ENCODE peak calls at places on chromosome 6, in ten cellular contexts. I, U, E, A, Z, P, O, K, J and Y are unnamed samples.

GRCh38 chr6:137234505-137234863 is 15.3 kb upstream of the IFNGR1 start:
- DNase-seq in E (no peak), P (no peak), K (no peak), O (no peak), J (no peak), A (no peak), Z (no peak), I (no peak), U (peak; percentile 2), Y (no peak)

GRCh38 chr6:157669747-157670216 is 153.3 kb upstream of the SNX9 start:
- DNase-seq in E (peak; percentile 80), A (peak; percentile 37), J (peak; percentile 78), P (peak; percentile 89), Z (no peak), U (no peak), K (no peak), I (peak; percentile 53), O (peak; percentile 93), Y (peak; percentile 74)

GRCh38 chr6:138568997-138569396 is 69.7 kb upstream of the NHSL1 start:
- DNase-seq in O (no peak), I (no peak), Z (no peak), U (no peak), A (no peak), J (no peak), K (no peak), E (no peak), P (no peak), Y (no peak)

GRCh38 chr6:20411953-20412352 is 10.3 kb downstream of the E2F3 start:
- DNase-seq in U (no peak), I (no peak), K (no peak), O (no peak), J (no peak), Z (no peak), E (no peak), A (no peak), P (no peak), Y (no peak)

GRCh38 chr6:125843593-125843992 is 52.8 kb downstream of the NCOA7 start:
- DNase-seq in U (no peak), E (no peak), K (no peak), P (no peak), J (no peak), O (no peak), I (no peak), Z (no peak), A (no peak), Y (no peak)

GRCh38 chr6:93035756-93036155 is 383.6 kb downstream of the EPHA7 start:
- DNase-seq in K (no peak), A (no peak), P (no peak), Z (no peak), J (no peak), O (no peak), U (no peak), E (no peak), I (no peak), Y (no peak)

GRCh38 chr6:47073125-47074110 is 31.3 kb upstream of the ADGRF1 start:
- DNase-seq in K (no peak), A (no peak), P (no peak), U (no peak), J (no peak), I (no peak), Z (no peak), O (no peak), E (no peak), Y (peak; percentile 59)

GRCh38 chr6:17493286-17493685 is 99.9 kb downstream of the CAP2 start:
- DNase-seq in U (no peak), I (no peak), J (no peak), K (no peak), Z (no peak), E (no peak), O (no peak), A (peak; percentile 30), P (no peak), Y (no peak)

GRCh38 chr6:122994256-122994655 is 1.8 kb upstream of the CLVS2 start:
- DNase-seq in I (no peak), J (no peak), A (no peak), E (no peak), U (no peak), Z (no peak), O (no peak), K (no peak), P (no peak), Y (peak; percentile 81)

GRCh38 chr6:136657629-136658028 is 107.4 kb upstream of the MAP7 start:
- DNase-seq in K (no peak), A (no peak), U (no peak), O (no peak), J (no peak), Z (no peak), P (no peak), E (no peak), I (no peak), Y (no peak)

GRCh38 chr6:25332671-25333071 is 53.5 kb downstream of the CARMIL1 start:
- DNase-seq in O (no peak), A (no peak), K (no peak), Z (no peak), P (no peak), E (no peak), J (no peak), I (no peak), U (no peak), Y (no peak)

GRCh38 chr6:15444881-15445280 is 199.0 kb downstream of the JARID2 start:
- DNase-seq in I (peak; percentile 52), A (no peak), E (no peak), K (no peak), P (peak; percentile 41), U (no peak), J (no peak), O (no peak), Z (no peak), Y (peak; percentile 58)

DNA sequence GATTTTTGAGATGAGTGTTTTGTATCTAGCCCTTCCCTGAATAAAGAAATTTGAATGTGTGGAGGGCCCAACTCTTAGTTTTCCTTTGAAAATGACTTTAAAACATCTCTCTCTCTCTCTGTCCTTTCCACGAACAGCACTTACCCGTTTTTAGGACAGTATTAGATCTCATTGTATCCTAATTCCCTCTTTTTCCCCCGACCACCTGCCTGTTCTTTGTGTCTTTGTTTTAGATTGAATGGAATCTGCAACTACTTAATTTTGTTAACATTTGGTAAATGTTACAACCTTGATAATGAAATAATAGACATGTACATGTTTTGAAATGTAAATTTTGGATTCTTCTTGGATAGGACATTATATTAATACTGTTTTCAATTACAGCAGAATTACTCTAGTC is 3.1 kb downstream of the DSP start:
- DNase-seq in Z (no peak), A (no peak), K (no peak), J (no peak), U (no peak), P (no peak), E (no peak), I (no peak), O (no peak), Y (no peak)
- H3K27me3 ChIP-seq in Z (no peaks in the 10 kb centered on the region), A (peaks cover 39% of the 10 kb centered on the region), K (no peaks in the 10 kb centered on the region), J (peaks cover 74% of the 10 kb centered on the region), U (peaks cover 82% of the 10 kb centered on the region), P (peaks cover 9% of the 10 kb centered on the region), E (peaks cover 35% of the 10 kb centered on the region), I (no peaks in the 10 kb centered on the region), O (peaks cover 44% of the 10 kb centered on the region), Y (no peaks in the 10 kb centered on the region)

GRCh38 chr6:37756141-37756540 is 58.5 kb upstream of the MDGA1 start:
- DNase-seq in J (no peak), K (no peak), E (no peak), I (no peak), P (no peak), Z (no peak), U (no peak), O (no peak), A (no peak), Y (no peak)
- H3K27me3 ChIP-seq in J (peaks cover 9% of the 10 kb centered on the region), K (no peaks in the 10 kb centered on the region), E (no peaks in the 10 kb centered on the region), I (no peaks in the 10 kb centered on the region), P (peaks cover 69% of the 10 kb centered on the region), Z (no peaks in the 10 kb centered on the region), U (no peaks in the 10 kb centered on the region), O (peaks cover 15% of the 10 kb centered on the region), A (peaks cover 9% of the 10 kb centered on the region), Y (peaks cover 18% of the 10 kb centered on the region)

DNA sequence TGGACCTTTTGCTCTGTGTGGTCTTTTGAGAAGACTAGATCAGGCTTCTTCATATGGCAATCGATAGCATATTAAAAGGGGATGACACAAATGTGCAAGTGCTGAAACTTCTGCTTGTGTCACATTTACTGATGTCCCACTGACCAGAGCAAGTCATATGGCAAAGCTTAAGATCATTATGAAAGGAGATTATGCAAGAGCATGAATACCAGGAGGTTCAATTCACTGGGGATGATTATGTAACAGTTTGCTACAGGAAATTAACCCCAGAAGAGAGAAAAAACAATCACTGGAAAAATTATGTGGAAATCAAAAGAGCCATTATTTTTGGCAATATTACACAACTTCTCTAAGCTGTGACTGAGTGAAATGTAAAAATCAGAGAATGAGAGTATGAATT is 13.7 kb upstream of the PRDM13 start:
- DNase-seq in I (no peak), E (no peak), A (no peak), Z (no peak), U (no peak), K (no peak), J (no peak), P (no peak), O (no peak), Y (no peak)
- H3K27me3 ChIP-seq in I (peaks cover 34% of the 10 kb centered on the region), E (peaks cover 86% of the 10 kb centered on the region), A (peaks cover 69% of the 10 kb centered on the region), Z (no peaks in the 10 kb centered on the region), U (peaks cover 86% of the 10 kb centered on the region), K (peaks cover 59% of the 10 kb centered on the region), J (peaks cover 99% of the 10 kb centered on the region), P (peaks cover 100% of the 10 kb centered on the region), O (peaks cover 83% of the 10 kb centered on the region), Y (peaks cover 54% of the 10 kb centered on the region)

GRCh38 chr6:32860674-32861073 is 6.7 kb downstream of the PSMB9 start:
- DNase-seq in K (no peak), P (no peak), E (no peak), U (no peak), J (no peak), Z (no peak), A (no peak), I (no peak), O (no peak), Y (no peak)

GRCh38 chr6:32867022-32867477 is 13.1 kb downstream of the PSMB9 start:
- DNase-seq in I (no peak), P (no peak), A (no peak), Z (no peak), K (no peak), O (no peak), E (no peak), U (no peak), J (no peak), Y (no peak)

GRCh38 chr6:32865724-32866443 is 11.9 kb downstream of the PSMB9 start:
- DNase-seq in J (no peak), K (no peak), U (no peak), I (no peak), P (no peak), A (no peak), Z (no peak), E (no peak), O (no peak), Y (no peak)

GRCh38 chr6:32858194-32858593 is 4.2 kb downstream of the PSMB9 start:
- DNase-seq in Z (no peak), I (no peak), A (no peak), E (no peak), P (no peak), O (no peak), U (no peak), K (no peak), J (no peak), Y (no peak)

DNA sequence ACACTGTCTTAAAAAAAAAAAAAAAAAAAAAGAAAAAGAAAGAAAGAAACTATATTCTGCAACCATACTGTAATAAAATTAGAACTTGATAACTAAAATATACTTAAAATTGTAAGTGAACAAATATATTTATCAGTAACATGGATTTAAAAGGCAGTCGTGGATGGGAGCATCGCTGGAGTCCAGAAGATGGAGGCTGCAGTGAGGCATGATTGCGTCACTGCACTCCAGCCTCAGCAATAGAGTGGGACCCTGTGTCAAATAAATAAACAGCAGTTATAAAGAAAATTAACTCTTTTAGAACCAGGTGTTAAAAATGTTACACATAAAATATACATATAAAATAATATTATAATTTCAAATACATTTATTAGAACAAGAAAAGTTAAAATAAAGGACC is 8.7 kb downstream of the PSMB9 start:
- DNase-seq in A (no peak), J (no peak), P (no peak), O (no peak), Z (no peak), K (no peak), E (no peak), U (no peak), I (no peak), Y (no peak)
- H3K27me3 ChIP-seq in A (peaks cover 17% of the 10 kb centered on the region), J (no peaks in the 10 kb centered on the region), P (peaks cover 48% of the 10 kb centered on the region), O (no peaks in the 10 kb centered on the region), Z (no peaks in the 10 kb centered on the region), K (no peaks in the 10 kb centered on the region), E (no peaks in the 10 kb centered on the region), U (no peaks in the 10 kb centered on the region), I (no peaks in the 10 kb centered on the region), Y (no peaks in the 10 kb centered on the region)